ENCODE peak calls at places on chromosomes 3 and 15, in nine cellular contexts. S is Caco-2, X is thoracic aorta, T is AG09319, O is A549, F is GM13977, G is heart left ventricle, R is AG09309, D is lung. M is an unnamed sample.

GRCh38 chr15:67501177-67501835 is 19.6 kb upstream of the C15orf61 start:
- DNase-seq in S (no peak), T (no peak), O (no peak), R (no peak), X (no peak), D (no peak), G (no peak), F (peak; percentile 36), M (no peak)

GRCh38 chr15:84979651-84980050 is 2.0 kb upstream of the PDE8A start:
- DNase-seq in X (no peak), R (no peak), F (no peak), G (peak; percentile 45), D (no peak), T (no peak), O (no peak), S (peak; percentile 25), M (no peak)

GRCh38 chr3:29324180-29324651 is 43.3 kb downstream of the RBMS3 start:
- DNase-seq in D (peak; percentile 53), G (peak; percentile 55), R (no peak), F (peak; percentile 25), O (peak; percentile 18), S (no peak), X (peak; percentile 68), T (no peak), M (peak; percentile 68)

GRCh38 chr15:47475336-47475735 is 242.0 kb upstream of the SEMA6D start:
- DNase-seq in S (no peak), R (no peak), G (no peak), F (no peak), T (no peak), O (no peak), X (no peak), D (no peak), M (no peak)

GRCh38 chr3:24510030-24510648 is 15.5 kb upstream of the THRB start:
- DNase-seq in X (no peak), S (no peak), R (no peak), D (no peak), T (no peak), G (no peak), F (no peak), O (no peak), M (no peak)

GRCh38 chr3:187000711-187001151 is 70.4 kb downstream of the ST6GAL1 start:
- DNase-seq in S (no peak), T (no peak), F (peak; percentile 51), O (no peak), X (no peak), R (no peak), G (no peak), D (no peak), M (no peak)

GRCh38 chr15:62506217-62506805 is 341.2 kb upstream of the C2CD4B start:
- DNase-seq in R (peak; percentile 28), O (peak; percentile 57), F (no peak), X (no peak), D (no peak), T (no peak), G (no peak), S (peak; percentile 53), M (no peak)

GRCh38 chr3:129360705-129361460 is 67.6 kb downstream of the EFCAB12 start:
- DNase-seq in D (no peak), G (no peak), X (no peak), F (no peak), T (no peak), R (no peak), O (no peak), S (no peak), M (no peak)

GRCh38 chr15:70475439-70475781 is 287.9 kb downstream of the UACA start:
- DNase-seq in D (no peak), R (no peak), X (no peak), T (no peak), S (no peak), F (no peak), O (no peak), G (no peak), M (no peak)

GRCh38 chr3:125126323-125126722 is 70.5 kb upstream of the HEG1 start:
- DNase-seq in G (no peak), S (no peak), X (no peak), F (no peak), R (no peak), T (no peak), O (no peak), D (no peak), M (no peak)

GRCh38 chr15:87896926-87897325 is 359.6 kb downstream of the NTRK3 start:
- DNase-seq in S (no peak), R (no peak), O (no peak), X (no peak), T (no peak), D (no peak), G (no peak), F (no peak), M (no peak)

GRCh38 chr3:174199696-174200095 is 659.4 kb upstream of the NAALADL2 start:
- DNase-seq in F (no peak), O (no peak), G (no peak), S (no peak), T (no peak), D (no peak), X (no peak), R (no peak), M (no peak)

GRCh38 chr3:140585828-140586227 is 92.0 kb upstream of the TRIM42 start:
- DNase-seq in X (no peak), R (peak; percentile 32), O (no peak), S (no peak), F (no peak), G (no peak), T (no peak), D (no peak), M (no peak)

GRCh38 chr15:27828721-27829120 is 270.4 kb downstream of the OCA2 start:
- DNase-seq in R (no peak), O (no peak), S (no peak), D (no peak), F (no peak), G (no peak), T (no peak), X (no peak), M (no peak)

DNA sequence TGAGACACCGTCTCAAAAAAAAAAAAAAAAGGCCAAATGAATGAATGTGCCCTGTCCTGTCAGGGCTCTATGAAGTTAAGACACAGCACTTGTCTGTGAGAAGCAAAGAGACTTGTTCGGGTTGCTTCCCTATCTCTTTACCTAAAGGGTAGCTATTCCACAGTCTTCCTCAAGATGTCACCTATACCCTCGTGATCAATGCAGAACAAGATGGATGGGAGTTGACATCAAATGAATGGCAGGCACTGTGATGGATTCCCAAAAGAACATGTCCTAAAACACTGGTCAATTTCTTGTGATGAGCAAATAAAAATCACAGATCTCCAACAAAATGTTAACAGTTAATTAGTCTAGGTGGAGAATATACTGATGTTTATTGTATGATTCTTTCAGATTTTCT is 9.5 kb downstream of the TADA3 start:
- DNase-seq in R (no peak), O (peak; percentile 31), G (no peak), F (no peak), T (no peak), X (no peak), S (no peak), D (no peak), M (no peak)
- TF ChIP-seq CTCF in R (no peak), O (peak; percentile 33), G (no peak), F (peak; percentile 41), T (no peak), X (no peak), S (no peak), D (peak; percentile 2), M (no peak)

DNA sequence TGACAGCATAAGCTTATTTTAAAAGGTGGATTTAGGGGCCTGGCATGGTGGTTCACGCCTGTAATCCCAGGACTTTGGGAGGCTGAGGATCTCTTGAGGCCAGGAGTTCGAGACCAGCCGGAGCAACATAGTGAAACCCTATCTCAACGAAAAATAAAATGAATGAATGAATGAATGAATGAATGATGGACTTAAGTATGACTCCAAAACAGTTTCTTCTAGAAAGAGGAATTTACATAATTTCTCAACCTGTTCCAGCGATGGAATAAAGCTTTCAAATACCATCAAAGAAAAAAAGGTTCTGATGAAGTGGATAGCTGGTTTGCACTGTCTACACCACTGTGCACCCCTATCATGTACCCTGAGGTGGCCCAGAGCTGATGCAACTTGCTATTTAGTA is 20.1 kb upstream of the NR2C2 start:
- DNase-seq in T (no peak), R (no peak), S (no peak), D (no peak), G (no peak), F (no peak), O (no peak), X (no peak), M (no peak)
- TF ChIP-seq CTCF in T (no peak), R (no peak), S (no peak), D (no peak), G (no peak), F (no peak), O (no peak), X (no peak), M (no peak)

DNA sequence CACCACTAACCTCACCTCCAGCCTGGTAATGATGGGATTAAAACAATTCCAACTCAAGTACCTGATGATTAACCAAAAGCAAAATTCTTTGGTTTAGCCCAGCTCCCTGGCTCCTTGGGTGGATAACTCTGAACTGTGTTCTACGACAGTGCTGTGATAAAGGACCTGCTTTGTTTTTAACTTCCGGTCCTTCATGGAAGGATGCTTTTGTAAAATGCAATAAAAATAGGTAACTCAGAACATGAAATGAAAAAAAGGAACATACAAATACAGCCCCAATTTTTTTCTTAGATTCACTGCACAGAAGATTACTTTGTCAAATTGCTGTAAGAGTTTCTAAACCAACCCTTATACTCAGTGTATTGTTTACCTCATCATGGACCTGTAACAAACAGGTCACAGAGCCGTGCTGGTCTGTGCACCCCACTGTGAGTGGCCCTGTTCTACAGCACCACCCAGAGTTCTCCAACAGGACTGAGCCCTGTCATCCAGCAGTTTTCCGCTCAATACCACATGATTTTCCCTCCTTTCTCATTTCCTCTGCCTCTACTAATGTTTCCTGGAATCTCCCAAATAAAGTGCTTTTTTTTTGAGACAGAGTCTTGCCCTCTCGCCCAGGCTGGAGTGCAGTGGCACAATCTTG is 4.9 kb upstream of the PCYT1A start:
- DNase-seq in S (no peak), O (no peak), D (no peak), R (no peak), X (no peak), T (no peak), F (peak; percentile 53), G (no peak), M (no peak)
- TF ChIP-seq CTCF in S (no peak), O (no peak), D (no peak), R (no peak), X (no peak), T (no peak), F (peak; percentile 57), G (no peak), M (no peak)

DNA sequence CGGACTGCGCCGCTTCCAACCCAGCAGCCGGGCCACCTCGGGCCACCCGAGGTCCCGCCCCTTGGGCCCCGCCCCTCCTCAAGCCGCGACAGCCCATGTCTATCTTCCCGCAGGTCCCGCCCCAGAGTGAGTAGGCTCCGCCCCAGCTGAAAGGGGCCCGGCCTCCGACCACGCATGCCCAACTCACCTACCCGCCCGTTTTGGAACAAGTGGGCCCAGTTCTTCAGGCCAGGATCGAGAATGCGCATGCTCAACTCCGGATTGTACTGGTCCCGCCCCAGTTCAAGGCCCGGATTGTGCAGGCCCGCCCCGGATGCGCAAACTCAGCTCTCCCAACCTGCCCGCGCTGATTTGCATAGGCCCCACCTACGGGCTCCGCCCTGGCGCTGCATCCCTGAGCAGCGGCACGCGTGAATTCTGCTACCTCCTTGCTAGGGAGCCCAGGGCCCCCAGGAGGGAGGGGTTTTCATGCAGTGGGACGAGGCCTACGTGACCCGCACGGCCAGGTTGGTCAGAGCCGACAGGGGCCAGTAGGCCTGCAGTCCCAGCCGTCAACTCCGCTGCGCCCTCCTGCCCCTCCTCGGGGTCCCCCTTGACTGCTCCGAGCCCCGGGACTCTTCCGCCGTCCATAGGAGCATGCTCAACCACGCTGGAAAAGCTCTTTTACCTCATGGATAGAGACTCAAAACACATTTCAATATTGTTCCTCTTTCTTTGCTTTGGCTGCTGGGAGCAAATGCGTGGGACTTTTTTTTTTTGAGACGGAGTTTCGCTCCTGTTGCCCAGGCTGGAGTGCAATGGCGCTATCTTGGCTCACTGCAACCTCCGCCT is at the start of gene PFKFB4:
- DNase-seq in D (peak; percentile 99), F (peak; percentile 98), O (peak; percentile 91), T (peak; percentile 99), S (peak; percentile 99), G (peak; percentile 99), X (peak; percentile 97), R (peak; percentile 95), M (peak; percentile 100)
- TF ChIP-seq CTCF in D (no peak), F (no peak), O (no peak), T (no peak), S (no peak), G (no peak), X (no peak), R (no peak), M (no peak)